ENCODE peak calls at places on chromosomes 12 and 14, in six cellular contexts. A, R, X, O, M and D are unnamed samples.

GRCh38 chr12:124921200-124922008 is 7.0 kb upstream of the UBC start:
- DNase-seq in A (peak), R (peak), X (peak), O (no peak), M (peak), D (peak)

GRCh38 chr12:112898380-112898779 is 8.4 kb upstream of the OAS1 start:
- DNase-seq in A (no peak), R (no peak), X (no peak), O (no peak), M (no peak), D (no peak)

GRCh38 chr14:70045715-70046535 is 142.8 kb downstream of the SLC8A3 start:
- DNase-seq in A (peak), R (peak), X (no peak), O (peak), M (peak), D (peak)

GRCh38 chr12:123928274-123928865 is 44.3 kb downstream of the CCDC92 start:
- DNase-seq in A (no peak), R (no peak), X (no peak), O (no peak), M (peak), D (no peak)

GRCh38 chr14:53938126-53938671 is 18.4 kb downstream of the BMP4 start:
- DNase-seq in A (no peak), R (no peak), X (no peak), O (no peak), M (no peak), D (no peak)

GRCh38 chr12:18583655-18584054 is 154.2 kb downstream of the PLCZ1 start:
- DNase-seq in A (no peak), R (no peak), X (no peak), O (no peak), M (no peak), D (no peak)

GRCh38 chr12:99045158-99045557 is 400.1 kb downstream of the APAF1 start:
- DNase-seq in A (no peak), R (no peak), X (no peak), O (no peak), M (no peak), D (no peak)

GRCh38 chr12:12885060-12885792 is 6.1 kb upstream of the GPRC5A start:
- DNase-seq in A (no peak), R (no peak), X (no peak), O (no peak), M (no peak), D (no peak)

GRCh38 chr12:103144278-103144677 is 186.8 kb downstream of the ASCL1 start:
- DNase-seq in A (no peak), R (no peak), X (peak), O (no peak), M (no peak), D (no peak)

GRCh38 chr14:69964841-69965240 is 85.6 kb downstream of the SMOC1 start:
- DNase-seq in A (no peak), R (no peak), X (no peak), O (no peak), M (no peak), D (no peak)

GRCh38 chr14:45838597-45838996 is 585.6 kb upstream of the MIS18BP1 start:
- DNase-seq in A (no peak), R (no peak), X (peak), O (no peak), M (no peak), D (no peak)

GRCh38 chr12:81077329-81077685 is 572 bp upstream of the ACSS3 start:
- DNase-seq in A (peak), R (no peak), X (no peak), O (peak), M (no peak), D (no peak)

GRCh38 chr12:111398530-111398929 is 7.2 kb upstream of the SH2B3 start:
- DNase-seq in A (no peak), R (no peak), X (no peak), O (no peak), M (peak), D (no peak)

GRCh38 chr12:131101006-131101405 is 147.3 kb downstream of the ADGRD1 start:
- DNase-seq in A (no peak), R (no peak), X (no peak), O (no peak), M (no peak), D (no peak)

GRCh38 chr14:77124345-77125274 is 17.0 kb downstream of the ZDHHC22 start:
- DNase-seq in A (no peak), R (peak), X (no peak), O (no peak), M (peak), D (no peak)

GRCh38 chr14:100770605-100771120 is 44.0 kb downstream of the DLK1 start:
- DNase-seq in A (no peak), R (peak), X (no peak), O (no peak), M (peak), D (no peak)
- TF ChIP-seq GABPA in A (no peak), R (no peak), X (no peak), O (no peak), M (no peak), D (no peak)

GRCh38 chr14:99952453-99952852 is 112.8 kb upstream of the EVL start:
- DNase-seq in A (no peak), R (no peak), X (no peak), O (no peak), M (no peak), D (no peak)

GRCh38 chr14:99961826-99962518 is 103.2 kb upstream of the EVL start:
- DNase-seq in A (no peak), R (no peak), X (no peak), O (peak), M (no peak), D (no peak)

GRCh38 chr14:99955826-99956455 is 109.3 kb upstream of the EVL start:
- DNase-seq in A (no peak), R (no peak), X (no peak), O (no peak), M (no peak), D (no peak)

GRCh38 chr14:99958380-99958779 is 106.8 kb upstream of the EVL start:
- DNase-seq in A (no peak), R (no peak), X (no peak), O (no peak), M (no peak), D (no peak)
- TF ChIP-seq GABPA in A (no peak), R (no peak), X (no peak), O (no peak), M (no peak), D (no peak)

GRCh38 chr12:108939594-108939993 is 59.7 kb downstream of the DAO start:
- DNase-seq in A (peak), R (no peak), X (peak), O (no peak), M (peak), D (no peak)
- TF ChIP-seq GABPA in A (no peak), R (no peak), X (no peak), O (no peak), M (no peak), D (no peak)

GRCh38 chr14:95523818-95524448 is 7.5 kb upstream of the SYNE3 start:
- DNase-seq in A (peak), R (no peak), X (no peak), O (no peak), M (peak), D (no peak)
- TF ChIP-seq GABPA in A (peak), R (no peak), X (no peak), O (no peak), M (peak), D (no peak)

GRCh38 chr12:121787063-121787774 is 6.3 kb downstream of the RHOF start:
- DNase-seq in A (no peak), R (no peak), X (no peak), O (no peak), M (no peak), D (peak)
- TF ChIP-seq GABPA in A (no peak), R (no peak), X (no peak), O (no peak), M (no peak), D (no peak)

GRCh38 chr14:86221755-86222154 is 691.8 kb downstream of the FLRT2 start:
- DNase-seq in A (no peak), R (no peak), X (no peak), O (no peak), M (no peak), D (no peak)

GRCh38 chr14:86217523-86217922 is 687.6 kb downstream of the FLRT2 start:
- DNase-seq in A (no peak), R (no peak), X (no peak), O (no peak), M (no peak), D (no peak)

DNA sequence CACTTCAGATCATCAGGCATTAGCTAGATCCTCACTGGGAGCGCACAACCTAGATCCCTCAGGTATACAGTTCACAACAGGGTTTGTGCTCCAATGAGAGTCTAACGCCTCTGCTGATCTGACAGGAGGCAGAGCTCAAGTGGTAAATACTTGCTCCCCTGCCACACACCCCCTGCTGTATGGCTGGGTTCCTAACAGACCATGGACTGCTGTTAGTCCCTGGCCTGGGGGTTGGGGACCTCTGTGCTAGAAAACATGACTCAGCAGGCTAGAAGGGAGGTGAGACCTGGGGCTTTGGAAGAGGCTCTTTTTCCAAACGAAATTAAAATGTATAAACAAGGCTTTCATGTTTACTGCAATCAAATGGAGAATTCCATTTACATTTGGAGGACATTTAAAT is 691.1 kb downstream of the FLRT2 start:
- DNase-seq in A (peak), R (no peak), X (no peak), O (peak), M (no peak), D (no peak)
- TF ChIP-seq GABPA in A (no peak), R (no peak), X (no peak), O (no peak), M (no peak), D (no peak)

GRCh38 chr14:31943217-31943616 is 133.9 kb upstream of the ARHGAP5 start:
- DNase-seq in A (no peak), R (no peak), X (no peak), O (no peak), M (no peak), D (no peak)

GRCh38 chr14:31942216-31942841 is 134.8 kb upstream of the ARHGAP5 start:
- DNase-seq in A (no peak), R (no peak), X (no peak), O (no peak), M (no peak), D (no peak)

GRCh38 chr14:31945074-31945613 is 132.0 kb upstream of the ARHGAP5 start:
- DNase-seq in A (peak), R (peak), X (no peak), O (no peak), M (no peak), D (no peak)

GRCh38 chr14:31944256-31945073 is 132.6 kb upstream of the ARHGAP5 start:
- DNase-seq in A (peak), R (no peak), X (no peak), O (no peak), M (no peak), D (no peak)

GRCh38 chr14:31943861-31944255 is 133.2 kb upstream of the ARHGAP5 start:
- DNase-seq in A (no peak), R (no peak), X (no peak), O (no peak), M (no peak), D (no peak)
- TF ChIP-seq GABPA in A (no peak), R (no peak), X (no peak), O (no peak), M (no peak), D (no peak)